ENCODE peak calls at places on chromosomes 2 and 18, in five cellular contexts. F is EH, Y is iris pigment epithelial cell, D is activated B cell treated with CpG ODN at 0.5 μM for 24 hours, Q is islet precursor cell. J is an unnamed sample.

GRCh38 chr18:67875057-67875456 is 358.5 kb upstream of the DSEL start:
- DNase-seq in F (no peak), Y (no peak), D (no peak), Q (peak; percentile 54), J (no peak)

GRCh38 chr18:79399275-79400081 is 3.7 kb downstream of the NFATC1 start:
- DNase-seq in F (no peak), Y (no peak), D (peak; percentile 55), Q (no peak), J (no peak)

GRCh38 chr2:165568361-165568760 is 98.9 kb downstream of the CSRNP3 start:
- DNase-seq in F (no peak), Y (no peak), D (no peak), Q (no peak), J (no peak)

GRCh38 chr2:176491172-176491904 is 222.1 kb downstream of the MTX2 start:
- DNase-seq in F (peak; percentile 98), Y (peak; percentile 96), D (no peak), Q (peak; percentile 56), J (no peak)

GRCh38 chr2:226286916-226287315 is 512.7 kb downstream of the IRS1 start:
- DNase-seq in F (no peak), Y (no peak), D (no peak), Q (no peak), J (no peak)

GRCh38 chr2:39513641-39514094 is 76.6 kb upstream of the MAP4K3 start:
- DNase-seq in F (peak; percentile 99), Y (peak; percentile 98), D (no peak), Q (peak; percentile 88), J (peak; percentile 58)

GRCh38 chr18:72867721-72868665 is at the start of gene NETO1:
- DNase-seq in F (peak; percentile 21), Y (no peak), D (peak; percentile 23), Q (peak; percentile 73), J (no peak)

GRCh38 chr18:31042391-31043181 is at the start of gene DSC3:
- DNase-seq in F (no peak), Y (peak; percentile 31), D (no peak), Q (peak; percentile 85), J (peak; percentile 23)

GRCh38 chr2:219658447-219658846 is 31.0 kb downstream of the SLC4A3 start:
- DNase-seq in F (peak; percentile 57), Y (peak; percentile 18), D (no peak), Q (no peak), J (no peak)

J was measured in transverse colon.